ENCODE peak calls at places on chromosomes 1 and 21, in seven cellular contexts. W is ELR, D is foreskin fibroblast, R is stomach, B is mammary epithelial cell, G is omental fat pad, F is uterus. E is an unnamed sample.

GRCh38 chr1:8070381-8070811 is 44.3 kb upstream of the ERRFI1 start:
- DNase-seq in W (no peak), D (peak), R (peak), B (peak), G (no peak), F (no peak), E (no peak)

GRCh38 chr21:33403786-33404571 is 766 bp downstream of the IFNGR2 start:
- DNase-seq in W (peak), D (peak), R (peak), B (peak), G (no peak), F (peak), E (no peak)

GRCh38 chr1:41361495-41362356 is 492 bp downstream of the FOXO6 start:
- DNase-seq in W (peak), D (no peak), R (no peak), B (no peak), G (no peak), F (no peak), E (no peak)

GRCh38 chr1:111731956-111732355 is 7.2 kb downstream of the INKA2 start:
- DNase-seq in W (no peak), D (no peak), R (no peak), B (no peak), G (no peak), F (peak), E (no peak)

GRCh38 chr1:38584408-38585037 is 275.0 kb downstream of the RRAGC start:
- DNase-seq in W (no peak), D (no peak), R (no peak), B (no peak), G (no peak), F (no peak), E (no peak)

GRCh38 chr1:35222322-35223108 is 29.6 kb upstream of the SFPQ start:
- DNase-seq in W (peak), D (peak), R (no peak), B (no peak), G (no peak), F (peak), E (no peak)

GRCh38 chr1:205610781-205611473 is 20.9 kb downstream of the ELK4 start:
- DNase-seq in W (no peak), D (no peak), R (no peak), B (peak), G (no peak), F (no peak), E (no peak)

GRCh38 chr1:44243782-44244495 is 30.7 kb downstream of the DMAP1 start:
- DNase-seq in W (no peak), D (no peak), R (no peak), B (no peak), G (no peak), F (no peak), E (no peak)

GRCh38 chr1:225921734-225922709 is 2.0 kb downstream of the PYCR2 start:
- DNase-seq in W (no peak), D (no peak), R (no peak), B (peak), G (no peak), F (no peak), E (no peak)

GRCh38 chr1:201062511-201063189 is 39.1 kb upstream of the KIF21B start:
- DNase-seq in W (no peak), D (no peak), R (no peak), B (no peak), G (no peak), F (no peak), E (no peak)

GRCh38 chr1:47724427-47724999 is 272.7 kb downstream of the TRABD2B start:
- DNase-seq in W (no peak), D (no peak), R (no peak), B (no peak), G (no peak), F (no peak), E (no peak)

GRCh38 chr1:209248649-209249279 is 334.8 kb upstream of the CAMK1G start:
- DNase-seq in W (peak), D (peak), R (peak), B (peak), G (peak), F (peak), E (no peak)

GRCh38 chr1:168689726-168690602 is 39.0 kb downstream of the DPT start:
- DNase-seq in W (no peak), D (no peak), R (no peak), B (peak), G (no peak), F (no peak), E (no peak)

GRCh38 chr1:246114369-246114768 is 392.7 kb downstream of the SMYD3 start:
- DNase-seq in W (no peak), D (no peak), R (no peak), B (no peak), G (no peak), F (no peak), E (no peak)

GRCh38 chr1:214902636-214903320 is 179.8 kb upstream of the KCNK2 start:
- DNase-seq in W (peak), D (peak), R (no peak), B (peak), G (no peak), F (no peak), E (no peak)

GRCh38 chr1:207938016-207938415 is 27.1 kb upstream of the CD34 start:
- DNase-seq in W (peak), D (no peak), R (peak), B (no peak), G (no peak), F (no peak), E (peak)

GRCh38 chr1:67088440-67088839 is 34.5 kb upstream of the SLC35D1 start:
- DNase-seq in W (no peak), D (no peak), R (no peak), B (no peak), G (no peak), F (no peak), E (no peak)

GRCh38 chr1:194865367-194865766 is 1679.0 kb upstream of the B3GALT2 start:
- DNase-seq in W (no peak), D (no peak), R (no peak), B (no peak), G (no peak), F (no peak), E (no peak)

GRCh38 chr1:154407021-154407865 is 2.1 kb downstream of the IL6R start:
- DNase-seq in W (no peak), D (no peak), R (peak), B (peak), G (no peak), F (no peak), E (no peak)

GRCh38 chr1:23751050-23751814 is 8.0 kb downstream of the ELOA start:
- DNase-seq in W (peak), D (peak), R (peak), B (peak), G (no peak), F (no peak), E (no peak)

GRCh38 chr1:158095737-158096335 is 84.9 kb upstream of the CD1D start:
- DNase-seq in W (peak), D (peak), R (no peak), B (no peak), G (no peak), F (no peak), E (no peak)

GRCh38 chr1:78255378-78255777 is 209.6 kb downstream of the GIPC2 start:
- DNase-seq in W (peak), D (peak), R (no peak), B (no peak), G (no peak), F (no peak), E (no peak)

GRCh38 chr1:36175137-36176095 is 19.5 kb downstream of the MAP7D1 start:
- DNase-seq in W (no peak), D (no peak), R (peak), B (no peak), G (no peak), F (no peak), E (no peak)

GRCh38 chr1:231934797-231935196 is 308.2 kb downstream of the DISC1 start:
- DNase-seq in W (no peak), D (no peak), R (no peak), B (peak), G (no peak), F (no peak), E (no peak)

GRCh38 chr1:194959795-194960194 is 1648.4 kb downstream of the KCNT2 start:
- DNase-seq in W (no peak), D (no peak), R (no peak), B (no peak), G (no peak), F (no peak), E (no peak)

GRCh38 chr1:231419738-231420298 is 2.3 kb downstream of the EGLN1 start:
- DNase-seq in W (peak), D (peak), R (no peak), B (peak), G (no peak), F (no peak), E (no peak)

GRCh38 chr21:44295646-44296045 is 4.2 kb upstream of the PFKL start:
- DNase-seq in W (no peak), D (no peak), R (no peak), B (no peak), G (no peak), F (no peak), E (no peak)

GRCh38 chr1:47578026-47578861 is 140.4 kb downstream of the FOXD2 start:
- DNase-seq in W (no peak), D (no peak), R (no peak), B (no peak), G (no peak), F (no peak), E (no peak)

GRCh38 chr1:157270705-157271274 is 132.6 kb upstream of the ETV3 start:
- DNase-seq in W (no peak), D (no peak), R (no peak), B (no peak), G (no peak), F (no peak), E (no peak)

E was measured in pulmonary artery endothelial cell.